ENCODE peak calls at places on chromosome 17, in eight cellular contexts. One of them, this sample, is unnamed. For H3K27me3, the result is how much of the 10 kb centered on the place peaks cover.

GRCh38 chr17:73210002-73210678 is 17.3 kb downstream of the COG1 start:
- DNase-seq in body of pancreas: no peak
- DNase-seq in tibial artery: no peak
- DNase-seq in mesendoderm: no peak
- DNase-seq in thoracic aorta: no peak
- DNase-seq in transverse colon: no peak
- DNase-seq in AG04450: no peak
- DNase-seq in astrocyte: no peak
- DNase-seq in this sample: no peak

GRCh38 chr17:33686171-33686570 is 393.1 kb upstream of the ASIC2 start:
- DNase-seq in transverse colon: no peak
- DNase-seq in mesendoderm: peak
- DNase-seq in body of pancreas: no peak
- DNase-seq in tibial artery: no peak
- DNase-seq in astrocyte: no peak
- DNase-seq in AG04450: no peak
- DNase-seq in thoracic aorta: no peak
- DNase-seq in this sample: no peak

GRCh38 chr17:47414612-47415011 is 90.9 kb downstream of the EFCAB13 start:
- DNase-seq in astrocyte: no peak
- DNase-seq in mesendoderm: no peak
- DNase-seq in AG04450: no peak
- DNase-seq in thoracic aorta: no peak
- DNase-seq in tibial artery: no peak
- DNase-seq in body of pancreas: no peak
- DNase-seq in transverse colon: no peak
- DNase-seq in this sample: no peak

GRCh38 chr17:82065638-82066303 is at the start of gene DUS1L:
- DNase-seq in transverse colon: peak
- DNase-seq in thoracic aorta: no peak
- DNase-seq in AG04450: no peak
- DNase-seq in mesendoderm: peak
- DNase-seq in body of pancreas: peak
- DNase-seq in astrocyte: peak
- DNase-seq in tibial artery: no peak
- DNase-seq in this sample: no peak

GRCh38 chr17:61409301-61410099 is 9.9 kb downstream of the TBX2 start:
- DNase-seq in body of pancreas: peak
- DNase-seq in thoracic aorta: no peak
- DNase-seq in astrocyte: peak
- DNase-seq in AG04450: no peak
- DNase-seq in tibial artery: peak
- DNase-seq in mesendoderm: no peak
- DNase-seq in transverse colon: peak
- DNase-seq in this sample: no peak

GRCh38 chr17:3926860-3927627 is 10.8 kb upstream of the P2RX1 start:
- DNase-seq in astrocyte: no peak
- DNase-seq in mesendoderm: no peak
- DNase-seq in body of pancreas: no peak
- DNase-seq in thoracic aorta: no peak
- DNase-seq in tibial artery: no peak
- DNase-seq in AG04450: no peak
- DNase-seq in transverse colon: no peak
- DNase-seq in this sample: no peak

GRCh38 chr17:36722121-36722902 is 120.9 kb downstream of the MRM1 start:
- DNase-seq in AG04450: no peak
- DNase-seq in body of pancreas: peak
- DNase-seq in mesendoderm: peak
- DNase-seq in astrocyte: peak
- DNase-seq in tibial artery: no peak
- DNase-seq in transverse colon: peak
- DNase-seq in thoracic aorta: no peak
- DNase-seq in this sample: no peak

GRCh38 chr17:5592382-5592781 is 8.1 kb upstream of the NLRP1 start:
- DNase-seq in body of pancreas: no peak
- DNase-seq in transverse colon: no peak
- DNase-seq in astrocyte: peak
- DNase-seq in AG04450: peak
- DNase-seq in thoracic aorta: no peak
- DNase-seq in tibial artery: no peak
- DNase-seq in mesendoderm: peak
- DNase-seq in this sample: no peak

GRCh38 chr17:47810200-47810821 is 11.3 kb downstream of the OSBPL7 start:
- DNase-seq in body of pancreas: peak
- DNase-seq in AG04450: peak
- DNase-seq in mesendoderm: peak
- DNase-seq in thoracic aorta: no peak
- DNase-seq in transverse colon: peak
- DNase-seq in tibial artery: no peak
- DNase-seq in astrocyte: peak
- DNase-seq in this sample: peak

GRCh38 chr17:74330446-74330845 is 4.4 kb downstream of the KIF19 start:
- DNase-seq in thoracic aorta: no peak
- DNase-seq in transverse colon: no peak
- DNase-seq in astrocyte: no peak
- DNase-seq in tibial artery: no peak
- DNase-seq in body of pancreas: no peak
- DNase-seq in mesendoderm: no peak
- DNase-seq in AG04450: no peak
- DNase-seq in this sample: no peak

GRCh38 chr17:55743103-55743679 is 7.7 kb upstream of the PCTP start:
- DNase-seq in mesendoderm: no peak
- DNase-seq in tibial artery: no peak
- DNase-seq in astrocyte: peak
- DNase-seq in thoracic aorta: no peak
- DNase-seq in body of pancreas: peak
- DNase-seq in AG04450: no peak
- DNase-seq in transverse colon: peak
- DNase-seq in this sample: peak

GRCh38 chr17:39724731-39725130 is 5.6 kb downstream of the MIEN1 start:
- DNase-seq in transverse colon: no peak
- DNase-seq in body of pancreas: no peak
- DNase-seq in thoracic aorta: no peak
- DNase-seq in tibial artery: no peak
- DNase-seq in mesendoderm: no peak
- DNase-seq in astrocyte: no peak
- DNase-seq in AG04450: no peak
- DNase-seq in this sample: no peak

GRCh38 chr17:50536683-50537646 is 4.4 kb downstream of the EPN3 start:
- DNase-seq in thoracic aorta: no peak
- DNase-seq in astrocyte: no peak
- DNase-seq in transverse colon: no peak
- DNase-seq in AG04450: no peak
- DNase-seq in tibial artery: no peak
- DNase-seq in body of pancreas: no peak
- DNase-seq in mesendoderm: no peak
- DNase-seq in this sample: no peak
- H3K27me3 ChIP-seq in thoracic aorta: under half
- H3K27me3 ChIP-seq in astrocyte: under half
- H3K27me3 ChIP-seq in transverse colon: under half
- H3K27me3 ChIP-seq in AG04450: under half
- H3K27me3 ChIP-seq in tibial artery: under half
- H3K27me3 ChIP-seq in body of pancreas: under half
- H3K27me3 ChIP-seq in mesendoderm: under half
- H3K27me3 ChIP-seq in this sample: under half

DNA sequence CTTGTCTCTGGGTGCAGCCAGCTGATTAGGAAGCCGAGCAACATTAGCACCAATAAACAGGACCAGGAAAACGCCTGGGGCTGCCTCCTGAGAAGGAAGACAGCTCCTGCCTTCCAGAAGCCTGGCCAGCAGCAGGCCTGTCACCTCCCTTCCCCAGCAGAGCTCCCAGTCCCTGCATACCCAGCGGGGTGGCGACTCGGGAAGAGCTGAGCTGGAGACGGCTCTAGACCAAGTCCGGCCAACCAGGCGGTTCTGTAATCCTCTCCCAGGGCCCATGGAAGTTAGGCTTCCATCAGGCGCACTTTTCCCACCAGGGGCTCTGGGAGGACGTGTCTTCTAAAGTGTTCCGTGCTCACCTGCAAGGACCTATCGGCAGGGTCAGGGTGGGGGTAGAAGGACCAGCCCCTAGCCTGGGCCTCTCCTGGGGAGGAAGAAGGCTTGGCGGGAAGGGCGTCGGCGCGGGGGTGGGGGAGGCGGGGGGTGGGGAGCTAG is 12.0 kb upstream of the CLUH start:
- DNase-seq in tibial artery: no peak
- DNase-seq in AG04450: no peak
- DNase-seq in thoracic aorta: no peak
- DNase-seq in body of pancreas: no peak
- DNase-seq in transverse colon: peak
- DNase-seq in astrocyte: no peak
- DNase-seq in mesendoderm: peak
- DNase-seq in this sample: no peak
- H3K4me3 ChIP-seq in tibial artery: peak
- H3K4me3 ChIP-seq in AG04450: no peak
- H3K4me3 ChIP-seq in thoracic aorta: no peak
- H3K4me3 ChIP-seq in body of pancreas: no peak
- H3K4me3 ChIP-seq in transverse colon: peak
- H3K4me3 ChIP-seq in astrocyte: no peak
- H3K4me3 ChIP-seq in mesendoderm: no peak
- H3K4me3 ChIP-seq in this sample: no peak

DNA sequence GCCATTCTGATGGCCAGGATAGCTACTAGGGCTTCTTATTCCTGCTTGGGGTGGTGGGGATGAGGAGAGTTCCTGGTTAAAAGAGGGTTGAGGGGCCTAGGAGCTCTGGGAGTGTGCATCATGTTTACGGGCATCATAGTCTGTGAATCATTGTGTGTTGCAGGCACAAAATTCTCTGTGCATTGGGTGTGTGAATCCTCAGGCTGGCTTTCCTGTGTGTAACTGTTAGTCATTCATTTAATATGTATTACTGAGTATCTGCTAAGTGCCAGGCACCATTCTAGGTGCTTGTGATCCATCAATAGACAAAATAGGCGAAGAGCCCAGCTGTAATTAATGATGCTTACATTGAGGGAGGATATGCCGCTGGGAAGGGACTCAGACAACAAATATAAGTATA is 5.8 kb downstream of the PPY start:
- DNase-seq in tibial artery: no peak
- DNase-seq in body of pancreas: no peak
- DNase-seq in transverse colon: no peak
- DNase-seq in mesendoderm: no peak
- DNase-seq in astrocyte: no peak
- DNase-seq in thoracic aorta: no peak
- DNase-seq in AG04450: no peak
- DNase-seq in this sample: no peak
- H3K27me3 ChIP-seq in tibial artery: under half
- H3K27me3 ChIP-seq in body of pancreas: under half
- H3K27me3 ChIP-seq in transverse colon: under half
- H3K27me3 ChIP-seq in mesendoderm: under half
- H3K27me3 ChIP-seq in astrocyte: under half
- H3K27me3 ChIP-seq in thoracic aorta: under half
- H3K27me3 ChIP-seq in AG04450: under half
- H3K27me3 ChIP-seq in this sample: under half

DNA sequence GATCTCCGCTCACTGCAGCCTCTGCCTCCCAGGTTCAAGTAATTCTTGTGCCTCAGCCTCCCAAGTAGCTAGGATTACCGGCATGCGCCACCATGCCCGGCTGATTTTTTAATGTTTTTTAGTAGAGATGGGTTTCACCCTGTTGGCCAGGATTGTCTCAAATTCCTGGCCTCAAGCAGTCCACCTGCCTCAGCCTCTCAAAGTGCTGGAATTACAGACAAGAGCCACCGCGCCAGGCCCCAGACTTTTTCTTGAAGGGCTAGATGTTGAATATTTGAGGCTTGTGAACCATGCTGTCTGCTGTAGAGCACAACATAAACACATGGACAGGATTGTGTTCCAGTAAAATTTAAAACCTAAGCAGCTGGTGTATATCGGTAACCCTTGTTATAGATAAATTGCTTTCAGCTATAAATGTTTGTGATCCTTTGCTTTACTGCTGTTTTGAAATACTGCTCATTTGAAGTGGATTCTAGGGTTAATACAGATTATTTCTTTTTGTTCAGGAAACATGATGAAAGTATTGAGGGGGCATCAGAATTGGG is 12.4 kb downstream of the WSB1 start:
- DNase-seq in mesendoderm: no peak
- DNase-seq in thoracic aorta: no peak
- DNase-seq in astrocyte: no peak
- DNase-seq in AG04450: no peak
- DNase-seq in tibial artery: no peak
- DNase-seq in transverse colon: no peak
- DNase-seq in body of pancreas: no peak
- DNase-seq in this sample: no peak
- H3K4me3 ChIP-seq in mesendoderm: no peak
- H3K4me3 ChIP-seq in thoracic aorta: no peak
- H3K4me3 ChIP-seq in astrocyte: no peak
- H3K4me3 ChIP-seq in AG04450: no peak
- H3K4me3 ChIP-seq in tibial artery: no peak
- H3K4me3 ChIP-seq in transverse colon: no peak
- H3K4me3 ChIP-seq in body of pancreas: no peak
- H3K4me3 ChIP-seq in this sample: no peak

GRCh38 chr17:78477913-78478756 is 99.1 kb downstream of the DNAH17 start:
- DNase-seq in AG04450: no peak
- DNase-seq in astrocyte: no peak
- DNase-seq in transverse colon: no peak
- DNase-seq in thoracic aorta: no peak
- DNase-seq in tibial artery: no peak
- DNase-seq in body of pancreas: no peak
- DNase-seq in mesendoderm: no peak
- DNase-seq in this sample: no peak
- H3K27me3 ChIP-seq in AG04450: under half
- H3K27me3 ChIP-seq in astrocyte: under half
- H3K27me3 ChIP-seq in transverse colon: under half
- H3K27me3 ChIP-seq in thoracic aorta: under half
- H3K27me3 ChIP-seq in tibial artery: under half
- H3K27me3 ChIP-seq in body of pancreas: under half
- H3K27me3 ChIP-seq in mesendoderm: under half
- H3K27me3 ChIP-seq in this sample: under half

DNA sequence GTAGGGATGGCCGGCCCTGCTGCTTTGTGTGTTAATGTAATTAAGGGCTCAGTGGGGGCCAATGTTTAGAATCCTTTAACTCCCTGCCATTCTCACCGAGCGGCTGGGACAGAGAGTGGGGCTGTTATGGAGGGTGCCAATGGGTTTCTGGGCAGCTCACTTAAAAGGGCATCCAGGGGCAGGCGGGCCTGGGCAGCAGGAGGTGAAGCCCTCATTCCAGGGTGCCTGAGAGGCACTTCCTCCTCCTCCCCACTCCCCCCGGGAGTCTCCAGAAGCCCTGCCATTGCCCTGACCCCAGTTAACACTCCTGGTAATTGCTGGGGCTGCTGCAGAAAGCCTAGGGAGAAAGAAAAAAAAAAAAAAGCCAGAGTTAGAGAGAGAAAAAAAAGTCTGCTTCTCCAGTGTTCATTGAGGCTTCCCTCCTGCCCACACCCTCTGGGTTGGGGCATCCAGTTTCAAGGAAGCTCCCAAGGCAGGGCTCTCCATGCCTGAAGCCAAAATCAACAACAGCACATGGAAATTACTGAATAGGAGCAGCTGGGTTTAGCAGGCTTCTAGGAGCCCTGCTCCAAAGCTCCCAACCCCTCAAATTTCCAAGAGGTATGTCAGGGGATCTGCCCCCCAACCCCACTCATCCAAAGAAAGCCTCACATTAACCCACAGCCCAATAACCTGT is 28.0 kb downstream of the CUEDC1 start:
- DNase-seq in mesendoderm: peak
- DNase-seq in astrocyte: peak
- DNase-seq in transverse colon: peak
- DNase-seq in thoracic aorta: no peak
- DNase-seq in body of pancreas: peak
- DNase-seq in tibial artery: no peak
- DNase-seq in AG04450: no peak
- DNase-seq in this sample: no peak
- H3K4me3 ChIP-seq in mesendoderm: no peak
- H3K4me3 ChIP-seq in astrocyte: no peak
- H3K4me3 ChIP-seq in transverse colon: no peak
- H3K4me3 ChIP-seq in thoracic aorta: no peak
- H3K4me3 ChIP-seq in body of pancreas: no peak
- H3K4me3 ChIP-seq in tibial artery: no peak
- H3K4me3 ChIP-seq in AG04450: no peak
- H3K4me3 ChIP-seq in this sample: no peak